ENCODE peak calls at places on chromosomes 3 and 15, in nine cellular contexts. C is GM04504, H is HS-5, V is trophoblast cell, Y is cerebellar cortex, U is non-pigmented ciliary epithelial cell, N is thoracic aorta, G is iPS DF 6.9, Q is iPS-NIHi11. O is an unnamed sample.

GRCh38 chr15:91265431-91265940 is 165.4 kb downstream of the SV2B start:
- DNase-seq in U (no peak), N (no peak), H (no peak), Y (no peak), V (no peak), G (no peak), C (no peak), Q (no peak), O (no peak)

GRCh38 chr15:38930851-38931572 is 366.4 kb upstream of the RASGRP1 start:
- DNase-seq in V (peak; percentile 64), C (peak; percentile 12), U (no peak), Q (no peak), N (no peak), G (no peak), Y (no peak), H (no peak), O (no peak)

GRCh38 chr3:33467786-33468185 is 27.6 kb upstream of the UBP1 start:
- DNase-seq in G (no peak), Q (no peak), H (no peak), Y (no peak), V (no peak), U (no peak), C (no peak), N (no peak), O (no peak)

GRCh38 chr15:35000511-35000910 is 12.4 kb upstream of the ZNF770 start:
- DNase-seq in C (peak; percentile 69), Y (no peak), Q (no peak), V (peak; percentile 87), H (peak; percentile 87), N (no peak), G (no peak), U (no peak), O (peak; percentile 28)

GRCh38 chr15:95684693-95685115 is 645.8 kb upstream of the NR2F2 start:
- DNase-seq in Q (no peak), U (peak; percentile 78), N (no peak), Y (no peak), V (peak; percentile 77), G (no peak), H (peak; percentile 83), C (peak; percentile 31), O (peak; percentile 37)

GRCh38 chr3:102006812-102007485 is 157.6 kb downstream of the NFKBIZ start:
- DNase-seq in V (no peak), U (peak; percentile 98), N (no peak), H (peak; percentile 68), Y (peak; percentile 7), C (peak; percentile 89), G (no peak), Q (peak; percentile 8), O (peak; percentile 86)

GRCh38 chr3:59251899-59252298 is 202.1 kb upstream of the CFAP20DC start:
- DNase-seq in N (no peak), U (no peak), G (no peak), H (no peak), C (no peak), Y (no peak), Q (no peak), V (no peak), O (no peak)

GRCh38 chr15:72358121-72358520 is 17.7 kb downstream of the HEXA start:
- DNase-seq in G (no peak), U (no peak), V (no peak), Q (no peak), H (no peak), C (no peak), N (no peak), Y (no peak), O (no peak)

GRCh38 chr3:89571707-89572106 is 464.3 kb downstream of the EPHA3 start:
- DNase-seq in C (no peak), Q (no peak), V (no peak), G (no peak), N (no peak), U (no peak), Y (no peak), H (no peak), O (no peak)

GRCh38 chr3:111737056-111737711 is 121.9 kb upstream of the PHLDB2 start:
- DNase-seq in Q (no peak), G (no peak), C (no peak), N (no peak), V (no peak), Y (no peak), H (no peak), U (no peak), O (no peak)

GRCh38 chr3:14297305-14297704 is 105.1 kb upstream of the SLC6A6 start:
- DNase-seq in Y (no peak), V (no peak), U (no peak), Q (no peak), H (no peak), N (no peak), C (no peak), G (no peak), O (no peak)

GRCh38 chr15:60594071-60594470 is 115.1 kb upstream of the ICE2 start:
- DNase-seq in Q (no peak), C (no peak), V (no peak), G (no peak), N (no peak), H (no peak), Y (no peak), U (no peak), O (no peak)

GRCh38 chr3:30637310-30638227 is 31.2 kb downstream of the TGFBR2 start:
- DNase-seq in Y (no peak), U (no peak), G (no peak), C (no peak), V (peak; percentile 73), H (no peak), Q (no peak), N (no peak), O (no peak)

GRCh38 chr3:192409203-192409837 is 318.0 kb downstream of the FGF12 start:
- DNase-seq in N (no peak), Y (peak; percentile 30), U (no peak), G (no peak), C (no peak), V (no peak), H (no peak), Q (peak; percentile 78), O (no peak)

GRCh38 chr3:7315037-7315436 is 454.1 kb downstream of the GRM7 start:
- DNase-seq in N (no peak), C (no peak), H (no peak), Y (no peak), U (no peak), V (no peak), G (no peak), Q (no peak), O (no peak)

GRCh38 chr15:62112616-62113593 is 46.1 kb downstream of the C2CD4A start:
- DNase-seq in N (no peak), Y (no peak), Q (no peak), V (peak; percentile 16), G (no peak), U (peak; percentile 68), C (peak; percentile 71), H (no peak), O (peak; percentile 38)

GRCh38 chr3:181695661-181696491 is 15.8 kb upstream of the SOX2 start:
- DNase-seq in N (no peak), C (no peak), V (peak; percentile 14), Q (no peak), Y (no peak), U (no peak), H (no peak), G (no peak), O (no peak)

GRCh38 chr3:159929181-159929893 is 59.3 kb upstream of the IL12A start:
- DNase-seq in N (no peak), C (peak; percentile 64), Y (peak; percentile 9), V (peak; percentile 61), G (no peak), U (peak; percentile 54), Q (peak; percentile 27), H (peak; percentile 75), O (peak; percentile 66)

GRCh38 chr15:65869954-65870871 is 922 bp downstream of the RAB11A start:
- DNase-seq in Q (peak; percentile 47), N (no peak), G (no peak), Y (peak; percentile 61), C (no peak), H (no peak), V (peak; percentile 68), U (no peak), O (no peak)

GRCh38 chr3:46705751-46706572 is 4.8 kb downstream of the TMIE start:
- DNase-seq in H (peak; percentile 44), V (peak; percentile 66), N (no peak), C (peak; percentile 64), G (no peak), U (no peak), Y (no peak), Q (no peak), O (peak; percentile 28)

GRCh38 chr15:39833515-39833981 is 50.9 kb upstream of the FSIP1 start:
- DNase-seq in N (no peak), H (peak; percentile 74), U (no peak), Y (peak; percentile 24), G (no peak), Q (no peak), V (peak; percentile 7), C (peak; percentile 65), O (peak; percentile 81)

GRCh38 chr3:189144645-189145044 is 27.1 kb upstream of the TPRG1 start:
- DNase-seq in Y (no peak), G (no peak), C (no peak), H (no peak), V (peak; percentile 32), U (no peak), Q (no peak), N (no peak), O (no peak)

GRCh38 chr3:54353547-54354339 is 231.4 kb downstream of the CACNA2D3 start:
- DNase-seq in H (no peak), U (no peak), C (no peak), N (no peak), G (no peak), Q (no peak), Y (no peak), V (no peak), O (no peak)

GRCh38 chr3:190378240-190378891 is 9.6 kb upstream of the CLDN16 start:
- DNase-seq in V (no peak), C (peak; percentile 54), Y (no peak), N (no peak), H (no peak), G (no peak), U (peak; percentile 65), Q (no peak), O (peak; percentile 73)

GRCh38 chr15:40115670-40116093 is 7.0 kb upstream of the BMF start:
- DNase-seq in H (no peak), Q (peak; percentile 53), G (no peak), N (no peak), V (peak; percentile 58), U (no peak), Y (no peak), C (no peak), O (no peak)

GRCh38 chr3:38454179-38454883 is 641 bp downstream of the ACVR2B start:
- DNase-seq in G (no peak), H (no peak), U (no peak), Q (peak; percentile 54), C (no peak), N (no peak), V (peak; percentile 54), Y (peak; percentile 27), O (no peak)

GRCh38 chr3:64063207-64063981 is 40.1 kb upstream of the PSMD6 start:
- DNase-seq in Q (no peak), G (no peak), Y (no peak), N (no peak), U (no peak), H (no peak), C (no peak), V (no peak), O (no peak)